ENCODE peak calls at places on chromosomes 12 and 14, in seven cellular contexts. E is stimulated activated CD4-positive, alpha-beta T cell treated with anti-CD3 and anti-CD28 coated beads, Interleukin-12 subunit alpha, Interleukin-12 subunit beta, amount 100 ng/mL, for 48 hours; H is epithelial cell of prostate; X is NB4; M is T1000; W is endothelial cell of umbilical vein; D is right lobe of liver. L is an unnamed sample.

GRCh38 chr12:17342381-17342961 is 736.5 kb upstream of the LMO3 start:
- DNase-seq in E (no peak), X (no peak), M (no peak), H (no peak), D (no peak), W (no peak), L (no peak)

GRCh38 chr12:110165540-110166159 is 41.5 kb downstream of the IFT81 start:
- DNase-seq in M (no peak), W (no peak), H (no peak), X (no peak), D (no peak), E (no peak), L (no peak)

GRCh38 chr12:47079894-47080724 is at the start of gene AMIGO2:
- DNase-seq in M (peak; percentile 46), H (no peak), W (peak; percentile 91), X (peak; percentile 32), E (no peak), D (peak; percentile 64), L (no peak)

GRCh38 chr12:47023944-47024343 is 55.5 kb upstream of the PCED1B start:
- DNase-seq in M (no peak), X (no peak), H (no peak), D (no peak), W (no peak), E (no peak), L (no peak)

GRCh38 chr14:74977901-74978385 is 22.5 kb upstream of the PGF start:
- DNase-seq in M (no peak), H (no peak), E (no peak), W (no peak), X (no peak), D (no peak), L (no peak)

GRCh38 chr14:93183596-93184317 is 940 bp downstream of the MOAP1 start:
- DNase-seq in M (no peak), D (no peak), X (peak; percentile 20), H (no peak), W (no peak), E (no peak), L (no peak)

GRCh38 chr12:95970905-95971304 is 25.2 kb downstream of the HAL start:
- DNase-seq in H (peak; percentile 22), W (no peak), M (no peak), D (no peak), X (no peak), E (no peak), L (no peak)

GRCh38 chr12:31518680-31519227 is 72.2 kb downstream of the DENND5B start:
- DNase-seq in H (peak; percentile 75), X (no peak), E (no peak), W (peak; percentile 99), M (peak; percentile 75), D (no peak), L (no peak)

GRCh38 chr12:25434493-25434892 is 118.6 kb downstream of the LMNTD1 start:
- DNase-seq in M (no peak), D (no peak), X (no peak), E (no peak), H (no peak), W (no peak), L (no peak)

GRCh38 chr14:77965919-77966435 is 166.1 kb downstream of the ADCK1 start:
- DNase-seq in W (peak; percentile 5), X (peak; percentile 75), D (no peak), H (no peak), M (no peak), E (no peak), L (no peak)

GRCh38 chr12:54497883-54498282 is 331 bp downstream of the NCKAP1L start:
- DNase-seq in W (no peak), X (no peak), D (no peak), H (no peak), E (no peak), M (no peak), L (no peak)

GRCh38 chr12:1544991-1545700 is 49.2 kb downstream of the FBXL14 start:
- DNase-seq in M (no peak), E (no peak), X (peak; percentile 60), W (peak; percentile 32), D (no peak), H (no peak), L (peak; percentile 31)

GRCh38 chr12:130954544-130954831 is 781 bp downstream of the ADGRD1 start:
- DNase-seq in W (no peak), H (no peak), X (no peak), M (no peak), E (no peak), D (no peak), L (no peak)

GRCh38 chr12:7345232-7345631 is 41.4 kb downstream of the ACSM4 start:
- DNase-seq in M (no peak), W (no peak), H (no peak), E (no peak), D (no peak), X (peak; percentile 68), L (no peak)

GRCh38 chr12:25972783-25973182 is 14.3 kb downstream of the RASSF8 start:
- DNase-seq in X (no peak), W (no peak), H (no peak), M (no peak), D (no peak), E (no peak), L (no peak)

GRCh38 chr12:94603434-94604068 is 46.8 kb downstream of the TMCC3 start:
- DNase-seq in W (no peak), D (no peak), H (no peak), E (peak; percentile 40), M (no peak), X (peak; percentile 59), L (no peak)

GRCh38 chr12:108980831-108981618 is 39.8 kb downstream of the SVOP start:
- DNase-seq in H (no peak), M (no peak), X (no peak), W (no peak), E (no peak), D (no peak), L (no peak)

GRCh38 chr14:64645220-64645891 is 58.9 kb upstream of the PLEKHG3 start:
- DNase-seq in W (peak; percentile 57), M (peak; percentile 35), H (no peak), X (no peak), D (no peak), E (no peak), L (no peak)

GRCh38 chr12:51021694-51022093 is 4.5 kb downstream of the SLC11A2 start:
- DNase-seq in D (no peak), H (no peak), E (no peak), M (no peak), X (no peak), W (no peak), L (no peak)

GRCh38 chr14:30177776-30178175 is 250.1 kb upstream of the PRKD1 start:
- DNase-seq in M (no peak), D (no peak), W (no peak), E (no peak), X (no peak), H (no peak), L (no peak)